ENCODE peak calls at places on chromosomes 11 and 22, in ten cellular contexts. P is foreskin fibroblast, D is HS-27A, Q is mammary epithelial cell, T is GM12878, L is A549, H is SHP77 treated with DMSO at 0.1 percent for 48 hours, I is T follicular helper cell, S is T-helper 1 cell, G is brain pericyte. J is an unnamed sample.

GRCh38 chr11:26905368-26905767 is 88.5 kb upstream of the FIBIN start:
- DNase-seq in L (no peak), S (no peak), T (no peak), I (no peak), G (no peak), D (no peak), H (no peak), Q (peak), P (peak), J (no peak)

GRCh38 chr22:38655532-38656255 is 498 bp downstream of the FAM227A start:
- DNase-seq in L (no peak), S (peak), D (no peak), T (no peak), P (peak), G (no peak), H (peak), I (no peak), Q (no peak), J (no peak)

GRCh38 chr22:24985824-24986214 is 33.3 kb downstream of the KIAA1671 start:
- DNase-seq in G (no peak), H (no peak), S (no peak), L (no peak), D (peak), I (no peak), T (no peak), Q (peak), P (peak), J (no peak)

GRCh38 chr11:109422755-109423113 is 744 bp downstream of the C11orf87 start:
- DNase-seq in G (no peak), D (no peak), I (no peak), S (no peak), H (no peak), T (no peak), Q (peak), L (no peak), P (peak), J (no peak)

GRCh38 chr11:20444537-20444936 is 57.0 kb downstream of the PRMT3 start:
- DNase-seq in P (no peak), Q (peak), S (no peak), D (no peak), G (no peak), L (no peak), T (no peak), I (no peak), H (no peak), J (no peak)

GRCh38 chr11:105024394-105024793 is 1.4 kb upstream of the CASP5 start:
- DNase-seq in G (no peak), S (no peak), I (no peak), H (no peak), T (no peak), P (no peak), Q (no peak), L (no peak), D (no peak), J (no peak)

GRCh38 chr11:77580712-77581337 is 8.9 kb upstream of the AQP11 start:
- DNase-seq in S (no peak), D (no peak), T (no peak), P (peak), H (no peak), Q (peak), G (no peak), I (no peak), L (no peak), J (no peak)

GRCh38 chr11:67616431-67617242 is 9.9 kb downstream of the NDUFV1 start:
- DNase-seq in P (no peak), H (no peak), L (no peak), I (no peak), Q (no peak), D (no peak), T (no peak), G (no peak), S (no peak), J (no peak)

GRCh38 chr11:60916669-60917206 is 2.8 kb downstream of the TMEM109 start:
- DNase-seq in P (no peak), T (no peak), S (no peak), H (no peak), L (no peak), I (no peak), D (no peak), Q (no peak), G (no peak), J (no peak)

GRCh38 chr11:126391970-126392637 is 36.6 kb downstream of the ST3GAL4 start:
- DNase-seq in P (no peak), T (peak), D (no peak), S (no peak), Q (peak), G (no peak), L (no peak), I (no peak), H (no peak), J (no peak)

GRCh38 chr11:19845633-19846032 is 133.0 kb downstream of the NAV2 start:
- DNase-seq in G (no peak), D (no peak), I (no peak), S (no peak), T (no peak), L (no peak), Q (no peak), P (no peak), H (no peak), J (no peak)

GRCh38 chr11:76768091-76769047 is 14.8 kb upstream of the TSKU start:
- DNase-seq in S (no peak), P (peak), D (no peak), Q (peak), I (no peak), G (no peak), T (no peak), H (peak), L (no peak), J (no peak)

J was measured in NCI-H774.